ENCODE peak calls at places on chromosomes 6 and 20, in five cellular contexts. B is fibroblast of mammary gland, X is dorsolateral prefrontal cortex, R is amygdala, N is skeletal muscle cell. J is an unnamed sample.
A peak's percentile ranks its signal among the peaks of the same experiment; 100 is the strongest.

GRCh38 chr6:135941275-135941674 is 89.8 kb downstream of the PDE7B start:
- DNase-seq in N (peak; percentile 85), B (peak; percentile 91), X (no peak), R (no peak), J (no peak)

GRCh38 chr6:5942591-5942990 is 64.1 kb downstream of the NRN1 start:
- DNase-seq in X (no peak), R (no peak), N (no peak), B (peak; percentile 44), J (no peak)

GRCh38 chr6:73169633-73170032 is 55.7 kb downstream of the KHDC1L start:
- DNase-seq in B (no peak), N (no peak), R (no peak), X (no peak), J (no peak)

GRCh38 chr6:39426057-39426592 is 103.6 kb upstream of the KCNK16 start:
- DNase-seq in X (no peak), B (peak; percentile 69), R (no peak), N (peak; percentile 56), J (no peak)

GRCh38 chr20:61066541-61066940 is 185.5 kb upstream of the CDH4 start:
- DNase-seq in X (no peak), B (no peak), N (no peak), R (no peak), J (no peak)

GRCh38 chr20:62835931-62836861 is 19.3 kb downstream of the COL9A3 start:
- DNase-seq in R (no peak), X (no peak), N (no peak), B (peak; percentile 63), J (no peak)

GRCh38 chr6:67009818-67010217 is 1302.8 kb upstream of the EYS start:
- DNase-seq in X (no peak), R (no peak), B (no peak), N (no peak), J (no peak)

GRCh38 chr6:52507557-52508260 is 69.2 kb downstream of the TRAM2 start:
- DNase-seq in N (peak; percentile 69), B (peak; percentile 97), X (no peak), R (no peak), J (no peak)

GRCh38 chr6:158760618-158761250 is 58.4 kb downstream of the EZR start:
- DNase-seq in R (no peak), N (no peak), B (no peak), X (no peak), J (no peak)

GRCh38 chr20:62739581-62740285 is 31.1 kb downstream of the NTSR1 start:
- DNase-seq in N (no peak), X (no peak), R (no peak), B (no peak), J (no peak)

GRCh38 chr6:35441205-35441604 is 10.9 kb upstream of the FANCE start:
- DNase-seq in R (no peak), X (no peak), B (no peak), N (no peak), J (no peak)

GRCh38 chr6:149016716-149017115 is 269.9 kb downstream of the UST start:
- DNase-seq in B (no peak), X (no peak), R (no peak), N (no peak), J (no peak)

GRCh38 chr20:50468378-50468798 is 41.8 kb upstream of the PTPN1 start:
- DNase-seq in B (no peak), N (no peak), R (no peak), X (no peak), J (no peak)

GRCh38 chr6:53309059-53309896 is 39.5 kb downstream of the ELOVL5 start:
- DNase-seq in N (peak; percentile 73), R (no peak), X (peak; percentile 48), B (peak; percentile 51), J (no peak)

GRCh38 chr20:47929368-47930115 is 144.3 kb upstream of the SULF2 start:
- DNase-seq in R (no peak), X (no peak), N (peak; percentile 74), B (peak; percentile 89), J (no peak)

GRCh38 chr6:142900467-142900961 is 44.5 kb downstream of the HIVEP2 start:
- DNase-seq in X (no peak), N (no peak), R (no peak), B (peak; percentile 47), J (no peak)

GRCh38 chr20:32848846-32849245 is 9.9 kb upstream of the EFCAB8 start:
- DNase-seq in X (no peak), N (no peak), R (no peak), B (no peak), J (no peak)

GRCh38 chr6:43009124-43009523 is 4.6 kb downstream of the MEA1 start:
- DNase-seq in B (peak; percentile 43), X (no peak), R (peak; percentile 15), N (no peak), J (no peak)

GRCh38 chr20:51529758-51530157 is 12.8 kb downstream of the NFATC2 start:
- DNase-seq in X (no peak), R (no peak), B (no peak), N (no peak), J (no peak)

GRCh38 chr6:2970753-2971419 is 481 bp downstream of the SERPINB6 start:
- DNase-seq in B (no peak), R (peak; percentile 77), X (peak; percentile 66), N (no peak), J (no peak)

GRCh38 chr20:3846378-3846739 is 275 bp upstream of the MAVS start:
- DNase-seq in R (peak; percentile 60), N (no peak), X (no peak), B (no peak), J (no peak)

GRCh38 chr6:155188707-155189496 is 74.9 kb upstream of the CLDN20 start:
- DNase-seq in B (peak; percentile 99), X (no peak), R (no peak), N (peak; percentile 97), J (peak; percentile 96)

GRCh38 chr6:111715321-111715720 is 109.6 kb upstream of the TRAF3IP2 start:
- DNase-seq in R (peak; percentile 70), N (no peak), X (peak; percentile 68), B (no peak), J (no peak)

GRCh38 chr6:166866839-166867637 is 89.3 kb downstream of the RNASET2 start:
- DNase-seq in N (no peak), X (no peak), B (no peak), R (peak; percentile 67), J (no peak)

GRCh38 chr20:36720510-36720909 is 25.4 kb downstream of the NDRG3 start:
- DNase-seq in X (no peak), R (no peak), B (peak; percentile 67), N (no peak), J (no peak)

GRCh38 chr20:46246527-46246926 is 61.8 kb downstream of the CDH22 start:
- DNase-seq in X (no peak), N (no peak), B (no peak), R (no peak), J (no peak)

GRCh38 chr20:23446505-23446904 is 6.2 kb downstream of the CST11 start:
- DNase-seq in B (peak; percentile 50), X (peak; percentile 19), R (peak; percentile 78), N (no peak), J (no peak)

GRCh38 chr6:22043284-22043962 is 253.4 kb downstream of the PRL start:
- DNase-seq in N (no peak), R (no peak), B (peak; percentile 60), X (no peak), J (no peak)

GRCh38 chr6:154229796-154230195 is 126.8 kb downstream of the IPCEF1 start:
- DNase-seq in X (no peak), B (no peak), R (no peak), N (no peak), J (no peak)

GRCh38 chr6:20921533-20921932 is 387.3 kb downstream of the CDKAL1 start:
- DNase-seq in B (peak; percentile 76), N (peak; percentile 31), X (no peak), R (no peak), J (peak; percentile 13)

GRCh38 chr6:131268303-131268702 is 133.0 kb downstream of the AKAP7 start:
- DNase-seq in N (no peak), R (no peak), B (no peak), X (no peak), J (no peak)

GRCh38 chr6:130632288-130632687 is 194.9 kb upstream of the SMLR1 start:
- DNase-seq in R (no peak), B (no peak), N (no peak), X (no peak), J (no peak)

GRCh38 chr20:62704341-62704948 is 4.2 kb upstream of the NTSR1 start:
- DNase-seq in R (peak; percentile 25), X (no peak), B (peak; percentile 96), N (peak; percentile 76), J (peak; percentile 78)

GRCh38 chr20:33437141-33437911 is 6.2 kb downstream of the SNTA1 start:
- DNase-seq in R (peak; percentile 67), N (no peak), B (peak; percentile 37), X (no peak), J (no peak)

GRCh38 chr20:20547221-20547875 is 165.1 kb downstream of the RALGAPA2 start:
- DNase-seq in N (peak; percentile 63), R (no peak), B (peak; percentile 67), X (no peak), J (peak; percentile 72)

GRCh38 chr6:134510920-134511319 is 193.0 kb upstream of the SGK1 start:
- DNase-seq in N (no peak), R (no peak), X (no peak), B (peak; percentile 31), J (no peak)

GRCh38 chr6:24859608-24860007 is 60.9 kb upstream of the ARMH2 start:
- DNase-seq in R (no peak), X (no peak), B (peak; percentile 23), N (no peak), J (no peak)

GRCh38 chr20:22915512-22915911 is 119.6 kb upstream of the SSTR4 start:
- DNase-seq in N (no peak), R (no peak), B (no peak), X (no peak), J (no peak)

GRCh38 chr6:25641940-25642666 is 9.9 kb upstream of the SCGN start:
- DNase-seq in B (no peak), N (no peak), X (no peak), R (no peak), J (no peak)

GRCh38 chr20:47319517-47320252 is 36.8 kb downstream of the ZMYND8 start:
- DNase-seq in R (peak; percentile 76), X (peak; percentile 65), N (peak; percentile 78), B (peak; percentile 78), J (no peak)